ENCODE peak calls at places on chromosome 7, in four cellular contexts. I is IMR-90, M is mesendoderm, S is H1. Q is an unnamed sample.

GRCh38 chr7:131502810-131503545 is 53.5 kb downstream of the PODXL start:
- DNase-seq in M (no peak), I (peak; percentile 49), S (no peak), Q (no peak)

GRCh38 chr7:52257890-52258289 is 777.5 kb upstream of the POM121L12 start:
- DNase-seq in S (no peak), I (no peak), M (no peak), Q (no peak)

GRCh38 chr7:156609010-156609877 is 31.3 kb upstream of the RNF32 start:
- DNase-seq in I (no peak), M (no peak), S (no peak), Q (no peak)

GRCh38 chr7:75888464-75889222 is 9.8 kb downstream of the RHBDD2 start:
- DNase-seq in I (no peak), M (no peak), S (no peak), Q (no peak)

GRCh38 chr7:8295638-8296361 is 33.8 kb upstream of the ICA1 start:
- DNase-seq in S (no peak), I (peak; percentile 74), M (peak; percentile 94), Q (peak; percentile 72)

GRCh38 chr7:43872401-43873165 is 3.3 kb upstream of the MRPS24 start:
- DNase-seq in S (peak; percentile 50), I (peak; percentile 92), M (peak; percentile 17), Q (no peak)

GRCh38 chr7:4227105-4228010 is 454.7 kb upstream of the FOXK1 start:
- DNase-seq in I (no peak), M (no peak), S (no peak), Q (no peak)

GRCh38 chr7:30312186-30312585 is 27.8 kb downstream of the ZNRF2 start:
- DNase-seq in I (no peak), S (no peak), M (no peak), Q (no peak)

GRCh38 chr7:71694678-71695077 is 562.7 kb downstream of the GALNT17 start:
- DNase-seq in M (no peak), S (no peak), I (no peak), Q (no peak)

GRCh38 chr7:36710186-36710813 is 14.0 kb downstream of the AOAH start:
- DNase-seq in S (no peak), I (no peak), M (no peak), Q (no peak)

GRCh38 chr7:138608292-138608691 is 92.9 kb downstream of the SVOPL start:
- DNase-seq in M (no peak), I (peak; percentile 44), S (no peak), Q (no peak)

GRCh38 chr7:157855452-157856213 is 518.8 kb downstream of the DNAJB6 start:
- DNase-seq in S (no peak), M (no peak), I (no peak), Q (no peak)

GRCh38 chr7:45659496-45660139 is 85.5 kb downstream of the ADCY1 start:
- DNase-seq in M (no peak), I (no peak), S (peak; percentile 30), Q (no peak)

GRCh38 chr7:16652888-16653287 is 6.9 kb downstream of the BZW2 start:
- DNase-seq in M (no peak), S (no peak), I (no peak), Q (no peak)

GRCh38 chr7:29935111-29935510 is 54.5 kb downstream of the SCRN1 start:
- DNase-seq in M (no peak), S (no peak), I (peak; percentile 34), Q (no peak)

GRCh38 chr7:117143580-117143979 is 179.3 kb downstream of the WNT2 start:
- DNase-seq in S (no peak), I (peak; percentile 73), M (no peak), Q (no peak)

GRCh38 chr7:33667261-33667660 is 238.1 kb upstream of the BMPER start:
- DNase-seq in M (no peak), I (peak; percentile 53), S (no peak), Q (no peak)

GRCh38 chr7:123154231-123154860 is 45.4 kb downstream of the SLC13A1 start:
- DNase-seq in S (peak; percentile 81), M (peak; percentile 83), I (peak; percentile 50), Q (peak; percentile 86)

GRCh38 chr7:23396222-23396621 is 74.1 kb downstream of the IGF2BP3 start:
- DNase-seq in M (no peak), I (peak; percentile 91), S (no peak), Q (no peak)

GRCh38 chr7:107874605-107875446 is 16.2 kb upstream of the DLD start:
- DNase-seq in I (peak; percentile 67), M (peak; percentile 59), S (no peak), Q (peak; percentile 33)

GRCh38 chr7:24762771-24763170 is 5.5 kb upstream of the GSDME start:
- DNase-seq in I (no peak), M (no peak), S (no peak), Q (no peak)

GRCh38 chr7:128908750-128909385 is 1.6 kb downstream of the KCP start:
- DNase-seq in S (peak; percentile 42), I (no peak), M (no peak), Q (no peak)
- H2BK15ac ChIP-seq in S (no peak overlapping the region), I (no peak overlapping the region), M (no peak overlapping the region), Q (no peak overlapping the region)

GRCh38 chr7:42234736-42235135 is 2.3 kb downstream of the GLI3 start:
- DNase-seq in S (no peak), M (no peak), I (no peak), Q (no peak)

GRCh38 chr7:42237162-42237821 is at the start of gene GLI3:
- DNase-seq in I (peak; percentile 93), S (peak; percentile 91), M (peak; percentile 96), Q (peak; percentile 94)

GRCh38 chr7:42236266-42237161 is 495 bp downstream of the GLI3 start:
- DNase-seq in M (peak; percentile 77), I (peak; percentile 72), S (peak; percentile 75), Q (no peak)

GRCh38 chr7:42233939-42234338 is 3.1 kb downstream of the GLI3 start:
- DNase-seq in S (no peak), M (no peak), I (peak; percentile 68), Q (no peak)

GRCh38 chr7:42235734-42236133 is 1.3 kb downstream of the GLI3 start:
- DNase-seq in S (no peak), M (no peak), I (no peak), Q (no peak)
- H2BK120ac ChIP-seq in S (no peak overlapping the region), M (no peak overlapping the region), I (peak overlapping the region; percentile 35), Q (peak overlapping the region; percentile 64)

GRCh38 chr7:92729172-92729571 is 107.2 kb downstream of the CDK6 start:
- DNase-seq in S (no peak), I (no peak), M (no peak), Q (no peak)

GRCh38 chr7:92729751-92730150 is 106.6 kb downstream of the CDK6 start:
- DNase-seq in M (no peak), I (no peak), S (no peak), Q (no peak)

GRCh38 chr7:92732451-92733036 is 103.8 kb downstream of the CDK6 start:
- DNase-seq in M (no peak), I (no peak), S (no peak), Q (no peak)

GRCh38 chr7:92731327-92732063 is 104.9 kb downstream of the CDK6 start:
- DNase-seq in I (peak; percentile 45), M (no peak), S (no peak), Q (no peak)

GRCh38 chr7:92730808-92731207 is 105.6 kb downstream of the CDK6 start:
- DNase-seq in I (peak; percentile 58), M (no peak), S (no peak), Q (no peak)
- H3K4me3 ChIP-seq in I (no peak overlapping the region), M (no peak overlapping the region), S (no peak overlapping the region), Q (no peak overlapping the region)

GRCh38 chr7:70417061-70417655 is 714.8 kb upstream of the GALNT17 start:
- DNase-seq in S (peak; percentile 55), M (peak; percentile 78), I (no peak), Q (no peak)
- H2BK15ac ChIP-seq in S (peak overlapping the region; percentile 19), M (no peak overlapping the region), I (no peak overlapping the region), Q (no peak overlapping the region)

GRCh38 chr7:73830872-73831655 is at the start of gene CLDN4:
- DNase-seq in M (peak; percentile 96), I (no peak), S (peak; percentile 84), Q (peak; percentile 49)

GRCh38 chr7:73829505-73829904 is 1.3 kb upstream of the CLDN4 start:
- DNase-seq in S (no peak), M (peak; percentile 73), I (no peak), Q (no peak)

GRCh38 chr7:73829921-73830617 is 727 bp upstream of the CLDN4 start:
- DNase-seq in I (no peak), S (no peak), M (no peak), Q (no peak)

GRCh38 chr7:73831656-73832579 is 1.1 kb downstream of the CLDN4 start:
- DNase-seq in I (no peak), M (peak; percentile 93), S (peak; percentile 91), Q (no peak)

DNA sequence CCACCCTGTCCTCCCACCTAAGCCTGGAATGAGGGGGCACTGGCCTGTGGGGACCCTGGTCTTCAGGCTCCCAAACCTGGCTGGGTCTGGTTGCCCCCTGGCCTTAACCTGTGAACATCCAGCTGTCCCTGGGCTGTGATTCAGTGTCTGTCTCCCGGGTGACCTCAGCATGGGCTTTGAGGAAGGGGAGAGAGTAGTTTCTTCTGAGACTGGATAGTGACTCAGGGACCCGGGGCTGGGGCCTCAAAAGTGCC is 251 bp upstream of the CLDN4 start:
- DNase-seq in S (no peak), M (no peak), I (peak; percentile 28), Q (no peak)
- H2BK120ac ChIP-seq in S (peak overlapping the region; percentile 80), M (no peak overlapping the region), I (no peak overlapping the region), Q (no peak overlapping the region)